ENCODE peak calls at places on chromosomes 1 and 21, in seven cellular contexts. One of them, this sample, is unnamed.

GRCh38 chr1:231242516-231243198 is 1.6 kb downstream of the GNPAT start:
- DNase-seq in heart left ventricle: no peak
- DNase-seq in endothelial cell: no peak
- DNase-seq in CD4-positive, alpha-beta T cell: no peak
- DNase-seq in GM20000: no peak
- DNase-seq in transverse colon: no peak
- DNase-seq in breast epithelium: no peak
- DNase-seq in this sample: no peak

GRCh38 chr1:97084566-97084965 is 363.0 kb downstream of the PTBP2 start:
- DNase-seq in heart left ventricle: no peak
- DNase-seq in endothelial cell: no peak
- DNase-seq in CD4-positive, alpha-beta T cell: no peak
- DNase-seq in GM20000: no peak
- DNase-seq in transverse colon: no peak
- DNase-seq in breast epithelium: no peak
- DNase-seq in this sample: no peak

GRCh38 chr1:61225478-61225877 is 143.1 kb downstream of the NFIA start:
- DNase-seq in heart left ventricle: no peak
- DNase-seq in endothelial cell: no peak
- DNase-seq in CD4-positive, alpha-beta T cell: no peak
- DNase-seq in GM20000: no peak
- DNase-seq in transverse colon: no peak
- DNase-seq in breast epithelium: no peak
- DNase-seq in this sample: no peak

GRCh38 chr1:205186191-205186590 is 25.3 kb downstream of the DSTYK start:
- DNase-seq in heart left ventricle: no peak
- DNase-seq in endothelial cell: no peak
- DNase-seq in CD4-positive, alpha-beta T cell: no peak
- DNase-seq in GM20000: no peak
- DNase-seq in transverse colon: no peak
- DNase-seq in breast epithelium: no peak
- DNase-seq in this sample: peak; percentile 68

GRCh38 chr1:98792123-98792522 is 130.6 kb downstream of the SNX7 start:
- DNase-seq in heart left ventricle: no peak
- DNase-seq in endothelial cell: no peak
- DNase-seq in CD4-positive, alpha-beta T cell: no peak
- DNase-seq in GM20000: no peak
- DNase-seq in transverse colon: no peak
- DNase-seq in breast epithelium: no peak
- DNase-seq in this sample: no peak

GRCh38 chr1:114540202-114540601 is 29.2 kb upstream of the TRIM33 start:
- DNase-seq in heart left ventricle: no peak
- DNase-seq in endothelial cell: no peak
- DNase-seq in CD4-positive, alpha-beta T cell: no peak
- DNase-seq in GM20000: no peak
- DNase-seq in transverse colon: no peak
- DNase-seq in breast epithelium: no peak
- DNase-seq in this sample: no peak

GRCh38 chr1:200029035-200029623 is 1.6 kb downstream of the NR5A2 start:
- DNase-seq in heart left ventricle: no peak
- DNase-seq in endothelial cell: peak; percentile 62
- DNase-seq in CD4-positive, alpha-beta T cell: no peak
- DNase-seq in GM20000: peak; percentile 27
- DNase-seq in transverse colon: peak; percentile 59
- DNase-seq in breast epithelium: no peak
- DNase-seq in this sample: no peak

GRCh38 chr21:35086357-35086756 is 37.3 kb upstream of the RUNX1 start:
- DNase-seq in heart left ventricle: no peak
- DNase-seq in endothelial cell: no peak
- DNase-seq in CD4-positive, alpha-beta T cell: no peak
- DNase-seq in GM20000: no peak
- DNase-seq in transverse colon: no peak
- DNase-seq in breast epithelium: no peak
- DNase-seq in this sample: no peak

GRCh38 chr1:74344396-74344795 is 109.2 kb downstream of the TNNI3K start:
- DNase-seq in heart left ventricle: no peak
- DNase-seq in endothelial cell: no peak
- DNase-seq in CD4-positive, alpha-beta T cell: no peak
- DNase-seq in GM20000: no peak
- DNase-seq in transverse colon: no peak
- DNase-seq in breast epithelium: no peak
- DNase-seq in this sample: no peak

GRCh38 chr1:25566186-25566729 is 22.9 kb downstream of the LDLRAP1 start:
- DNase-seq in heart left ventricle: no peak
- DNase-seq in endothelial cell: no peak
- DNase-seq in CD4-positive, alpha-beta T cell: no peak
- DNase-seq in GM20000: no peak
- DNase-seq in transverse colon: no peak
- DNase-seq in breast epithelium: no peak
- DNase-seq in this sample: no peak

GRCh38 chr1:12082988-12083387 is 19.9 kb downstream of the TNFRSF8 start:
- DNase-seq in heart left ventricle: no peak
- DNase-seq in endothelial cell: no peak
- DNase-seq in CD4-positive, alpha-beta T cell: no peak
- DNase-seq in GM20000: no peak
- DNase-seq in transverse colon: no peak
- DNase-seq in breast epithelium: no peak
- DNase-seq in this sample: no peak

GRCh38 chr21:34836103-34836932 is 167.5 kb downstream of the CLIC6 start:
- DNase-seq in heart left ventricle: no peak
- DNase-seq in endothelial cell: no peak
- DNase-seq in CD4-positive, alpha-beta T cell: no peak
- DNase-seq in GM20000: no peak
- DNase-seq in transverse colon: peak; percentile 46
- DNase-seq in breast epithelium: no peak
- DNase-seq in this sample: peak; percentile 73

DNA sequence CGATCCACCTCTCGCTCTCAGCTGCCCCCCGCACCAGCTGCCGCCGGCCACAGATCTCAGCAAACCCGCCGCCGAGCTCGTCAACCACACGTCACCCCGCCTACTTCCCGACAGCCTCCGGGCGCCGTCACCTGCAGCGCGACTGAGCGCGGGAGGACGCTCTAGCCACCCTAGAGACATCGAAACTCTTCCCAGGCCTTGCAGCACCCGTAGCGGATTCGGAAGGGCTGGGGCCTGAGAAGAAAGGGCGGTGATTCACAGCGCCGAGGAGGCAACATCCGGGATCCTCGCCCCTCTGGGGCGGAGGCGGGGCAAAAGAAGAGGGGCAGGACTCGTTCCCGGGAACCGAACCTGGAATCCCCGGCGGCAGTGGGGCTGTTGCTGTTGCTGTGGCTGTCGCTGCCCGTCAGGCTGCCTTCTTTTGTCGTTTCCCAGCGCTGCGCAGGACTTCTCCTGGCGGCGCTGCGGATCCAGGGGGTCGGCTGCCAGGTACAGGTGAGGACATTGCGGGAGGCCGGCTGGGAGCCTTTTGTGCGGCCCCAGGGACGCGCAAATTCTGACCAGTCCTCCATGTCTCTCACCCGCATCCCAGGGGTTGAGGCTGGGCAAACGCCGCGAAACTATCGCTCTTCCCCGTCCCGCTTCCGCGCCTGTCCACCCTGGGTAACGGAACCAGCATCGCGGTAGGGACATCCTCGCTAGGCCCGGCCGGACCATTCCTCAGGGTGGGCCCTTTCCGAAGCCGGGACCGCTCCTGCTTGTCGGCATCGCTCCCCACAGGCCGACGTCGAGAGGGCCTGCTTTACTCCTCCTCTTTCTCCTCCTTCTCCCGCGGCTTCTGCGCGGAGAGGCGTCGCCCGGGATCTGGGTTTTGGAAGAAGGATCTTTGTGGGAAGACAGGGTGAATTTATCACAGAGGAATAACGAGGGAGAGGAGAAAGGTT is at the start of the genes RO60 and UCHL5:
- DNase-seq in heart left ventricle: peak; percentile 97
- DNase-seq in endothelial cell: peak; percentile 92
- DNase-seq in CD4-positive, alpha-beta T cell: peak; percentile 87
- DNase-seq in GM20000: peak; percentile 85
- DNase-seq in transverse colon: peak; percentile 97
- DNase-seq in breast epithelium: peak; percentile 91
- DNase-seq in this sample: peak; percentile 97
- TF ChIP-seq CTCF in heart left ventricle: no peak
- TF ChIP-seq CTCF in endothelial cell: no peak
- TF ChIP-seq CTCF in CD4-positive, alpha-beta T cell: no peak
- TF ChIP-seq CTCF in GM20000: no peak
- TF ChIP-seq CTCF in transverse colon: no peak
- TF ChIP-seq CTCF in breast epithelium: no peak
- TF ChIP-seq CTCF in this sample: no peak

DNA sequence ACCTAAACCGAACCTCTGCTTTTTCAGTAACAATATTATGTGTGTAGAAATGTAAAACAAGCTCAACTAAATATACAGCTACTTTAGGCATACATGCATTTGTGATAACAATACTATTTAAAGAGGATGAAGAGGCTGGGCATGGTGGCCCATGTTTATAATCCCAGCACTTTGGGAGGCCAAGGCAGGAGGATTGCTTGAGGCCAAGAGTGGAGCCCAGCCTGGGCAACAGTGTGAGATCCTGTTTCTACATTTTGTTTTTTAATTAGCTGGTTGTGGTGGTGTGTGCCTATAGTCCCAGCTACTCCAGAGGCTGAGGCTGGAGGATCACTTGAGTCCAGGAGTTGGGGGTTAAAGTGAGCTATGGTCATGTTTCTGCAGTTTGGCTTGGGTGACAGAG is 73.6 kb upstream of the LYPLAL1 start:
- DNase-seq in heart left ventricle: no peak
- DNase-seq in endothelial cell: no peak
- DNase-seq in CD4-positive, alpha-beta T cell: no peak
- DNase-seq in GM20000: no peak
- DNase-seq in transverse colon: no peak
- DNase-seq in breast epithelium: no peak
- DNase-seq in this sample: no peak
- TF ChIP-seq CTCF in heart left ventricle: no peak
- TF ChIP-seq CTCF in endothelial cell: no peak
- TF ChIP-seq CTCF in CD4-positive, alpha-beta T cell: no peak
- TF ChIP-seq CTCF in GM20000: no peak
- TF ChIP-seq CTCF in transverse colon: no peak
- TF ChIP-seq CTCF in breast epithelium: no peak
- TF ChIP-seq CTCF in this sample: no peak

DNA sequence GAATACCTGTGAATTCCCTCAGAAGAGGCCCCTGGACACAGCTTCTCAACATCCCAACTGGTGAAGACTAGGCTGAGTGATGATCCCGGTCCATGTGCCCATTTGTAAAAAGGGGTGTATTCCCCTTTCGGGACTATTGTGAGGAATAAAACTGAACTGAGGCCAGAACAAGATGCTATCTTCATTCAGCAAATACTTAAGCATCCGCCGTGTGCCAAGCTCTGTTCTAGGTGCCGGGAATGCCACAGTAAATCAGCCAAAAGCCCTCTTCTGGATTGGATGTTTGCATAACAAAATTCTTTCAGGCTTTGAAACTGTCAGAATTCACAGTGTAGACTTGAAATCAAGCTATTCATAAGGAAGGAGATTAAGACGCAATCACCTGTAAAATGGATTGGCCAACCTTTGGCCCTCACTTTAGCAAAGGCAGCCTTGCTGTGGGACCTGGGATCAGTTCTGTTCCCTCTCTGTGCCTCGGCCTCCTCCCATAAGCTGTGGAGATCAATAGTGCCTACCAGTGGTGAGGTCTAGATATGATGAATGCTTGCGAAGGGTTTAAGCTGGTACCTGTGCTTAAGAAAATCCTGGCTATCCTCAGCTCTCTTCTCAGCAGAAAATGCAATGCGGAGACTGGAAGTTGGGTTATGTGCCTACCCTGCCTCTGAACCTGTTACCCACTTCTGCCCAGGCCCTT is 1.8 kb downstream of the ALPL start:
- DNase-seq in heart left ventricle: no peak
- DNase-seq in endothelial cell: no peak
- DNase-seq in CD4-positive, alpha-beta T cell: no peak
- DNase-seq in GM20000: no peak
- DNase-seq in transverse colon: no peak
- DNase-seq in breast epithelium: no peak
- DNase-seq in this sample: no peak
- TF ChIP-seq CTCF in heart left ventricle: no peak
- TF ChIP-seq CTCF in endothelial cell: no peak
- TF ChIP-seq CTCF in CD4-positive, alpha-beta T cell: no peak
- TF ChIP-seq CTCF in GM20000: no peak
- TF ChIP-seq CTCF in transverse colon: no peak
- TF ChIP-seq CTCF in breast epithelium: no peak
- TF ChIP-seq CTCF in this sample: no peak

DNA sequence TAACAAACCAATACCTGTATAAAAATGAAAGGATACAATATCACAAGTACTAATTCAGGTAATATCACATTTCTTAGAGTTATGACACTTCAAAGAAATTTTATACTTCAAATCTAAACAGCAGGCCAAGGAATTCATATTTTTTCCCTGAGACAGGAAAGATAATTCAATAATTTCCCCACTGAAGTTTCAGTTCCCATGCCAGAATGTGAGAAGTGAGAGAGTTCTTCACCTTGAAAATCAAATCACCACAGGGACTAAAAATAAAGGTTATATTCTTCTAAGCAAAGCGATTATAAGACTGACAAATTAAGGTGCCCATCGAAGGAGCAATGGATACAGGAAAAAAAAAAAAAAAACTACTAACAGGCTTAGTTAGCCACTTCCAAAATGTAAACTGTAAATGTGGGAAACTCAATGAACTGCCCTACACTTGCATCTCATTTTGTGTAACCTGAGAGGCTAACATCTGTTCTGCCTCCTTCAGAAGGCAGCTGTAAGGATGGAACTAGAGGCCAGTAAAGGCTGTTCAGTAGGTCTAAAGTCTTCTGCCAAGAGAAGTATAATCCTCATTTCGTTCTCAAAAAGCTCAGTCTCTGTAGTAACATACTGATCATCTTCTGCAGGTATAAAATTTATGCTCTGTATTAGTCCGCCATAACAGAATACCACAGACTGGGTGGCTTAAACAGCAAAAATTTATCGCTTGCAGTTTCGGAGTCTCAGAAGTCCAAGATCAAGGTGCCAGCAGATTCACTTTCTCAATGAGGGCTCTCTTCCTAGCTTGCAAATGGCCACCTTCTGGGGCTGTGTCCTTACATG is 127.8 kb downstream of the RERE start:
- DNase-seq in heart left ventricle: no peak
- DNase-seq in endothelial cell: no peak
- DNase-seq in CD4-positive, alpha-beta T cell: no peak
- DNase-seq in GM20000: no peak
- DNase-seq in transverse colon: no peak
- DNase-seq in breast epithelium: no peak
- DNase-seq in this sample: no peak
- TF ChIP-seq CTCF in heart left ventricle: no peak
- TF ChIP-seq CTCF in endothelial cell: no peak
- TF ChIP-seq CTCF in CD4-positive, alpha-beta T cell: no peak
- TF ChIP-seq CTCF in GM20000: no peak
- TF ChIP-seq CTCF in transverse colon: no peak
- TF ChIP-seq CTCF in breast epithelium: no peak
- TF ChIP-seq CTCF in this sample: no peak

This sample was measured in activated CD8-positive, alpha-beta T cell treated with anti-CD3 and anti-CD28 coated beads for 36 hours.